ENCODE peak calls at places on chromosomes 6 and 20, in eight cellular contexts. Y is BE2C; N is adrenal gland; B is prostate gland; C is fibroblast of the aortic adventitia; I is lower lobe of right lung; O is CD8-positive, alpha-beta T cell; J is foreskin fibroblast. D is an unnamed sample.

GRCh38 chr6:75283907-75284284 is 696 bp downstream of the TMEM30A start:
- DNase-seq in Y (no peak), N (no peak), I (no peak), B (no peak), C (no peak), J (no peak), O (peak), D (no peak)

GRCh38 chr6:149414822-149415221 is 14.8 kb downstream of the SUMO4 start:
- DNase-seq in J (no peak), B (no peak), O (no peak), C (no peak), Y (no peak), N (no peak), I (no peak), D (no peak)

GRCh38 chr6:146909376-146909775 is 294.8 kb upstream of the STXBP5 start:
- DNase-seq in I (no peak), C (no peak), J (no peak), O (no peak), Y (no peak), N (no peak), B (no peak), D (no peak)

GRCh38 chr6:169269180-169270076 is 15.8 kb upstream of the THBS2 start:
- DNase-seq in C (peak), B (no peak), Y (no peak), I (no peak), O (no peak), N (no peak), J (no peak), D (peak)

GRCh38 chr6:13419422-13419821 is 68.0 kb downstream of the GFOD1 start:
- DNase-seq in C (no peak), I (no peak), B (no peak), N (no peak), J (no peak), Y (no peak), O (no peak), D (no peak)

GRCh38 chr6:47308674-47309325 is 905 bp downstream of the TNFRSF21 start:
- DNase-seq in Y (peak), O (no peak), B (peak), I (peak), J (peak), N (no peak), C (peak), D (peak)

GRCh38 chr6:79404261-79404660 is 133.0 kb downstream of the LCA5 start:
- DNase-seq in N (no peak), Y (no peak), C (no peak), B (no peak), I (no peak), J (no peak), O (no peak), D (no peak)

GRCh38 chr20:3430376-3431069 is 23.1 kb upstream of the DNAAF9 start:
- DNase-seq in I (no peak), Y (no peak), C (no peak), J (no peak), B (no peak), N (peak), O (no peak), D (no peak)

GRCh38 chr6:139402935-139403386 is 28.5 kb upstream of the CITED2 start:
- DNase-seq in J (peak), I (no peak), C (peak), N (no peak), Y (no peak), O (no peak), B (no peak), D (peak)

GRCh38 chr6:167825759-167826229 is 917 bp upstream of the AFDN start:
- DNase-seq in N (peak), J (peak), B (peak), Y (peak), I (peak), O (peak), C (no peak), D (no peak)

GRCh38 chr6:31651602-31652191 is 764 bp downstream of the BAG6 start:
- DNase-seq in B (peak), Y (no peak), C (peak), N (peak), O (no peak), I (no peak), J (peak), D (peak)

GRCh38 chr6:166381733-166382499 is 824 bp downstream of the MPC1 start:
- DNase-seq in O (peak), I (peak), C (peak), Y (peak), J (peak), N (peak), B (peak), D (peak)
- TF ChIP-seq CTCF in O (peak), I (peak), C (peak), Y (peak), J (peak), N (peak), B (peak), D (peak)

GRCh38 chr6:132712366-132712765 is 1.5 kb downstream of the VNN1 start:
- DNase-seq in N (peak), Y (no peak), O (no peak), B (no peak), J (peak), C (no peak), I (no peak), D (peak)
- H3K4me3 ChIP-seq in N (no peak), Y (no peak), O (no peak), B (no peak), J (no peak), C (no peak), I (no peak), D (no peak)

DNA sequence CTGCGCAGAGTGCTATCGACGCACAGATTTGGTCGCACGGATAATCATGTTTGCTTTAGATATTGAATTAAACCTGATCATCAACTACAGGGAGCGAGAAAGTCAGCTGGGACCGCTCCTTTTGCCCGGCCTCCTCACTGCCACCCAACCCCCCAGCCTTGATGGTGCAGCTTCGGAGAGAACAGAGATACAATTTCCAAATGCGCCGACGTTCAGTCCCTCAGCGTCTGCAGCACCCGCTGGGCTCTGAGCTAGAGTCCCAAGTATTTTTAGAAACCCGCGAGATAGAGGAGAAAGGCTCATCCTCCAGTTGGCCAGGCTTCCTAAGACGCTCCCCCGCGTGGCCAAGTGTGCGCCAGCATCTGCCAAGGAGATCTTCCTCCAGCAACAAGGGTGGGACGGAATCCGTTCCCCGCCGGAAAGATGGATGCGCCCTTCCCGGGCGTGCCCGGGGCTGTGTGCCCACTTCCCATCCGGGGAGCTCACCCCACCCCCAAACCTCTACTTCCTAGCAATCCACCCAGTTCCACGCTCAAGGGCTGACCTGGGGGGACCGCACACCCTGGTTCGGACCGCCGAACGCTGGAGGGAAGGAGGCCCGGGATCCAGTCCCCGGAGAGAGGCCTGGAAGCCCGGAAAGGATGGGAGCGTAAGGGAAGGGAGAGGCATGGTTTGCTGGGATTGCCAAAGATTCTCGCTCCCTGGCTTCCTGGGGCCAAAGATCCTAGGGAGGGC is 4.1 kb downstream of the NKX2-2 start:
- DNase-seq in O (peak), I (peak), Y (no peak), C (peak), J (peak), B (no peak), N (no peak), D (peak)
- TF ChIP-seq CTCF in O (no peak), I (no peak), Y (no peak), C (peak), J (peak), B (no peak), N (no peak), D (peak)

GRCh38 chr6:19804362-19805145 is 32.6 kb upstream of the ID4 start:
- DNase-seq in J (peak), O (peak), Y (peak), C (peak), I (peak), N (peak), B (peak), D (peak)
- H3K4me3 ChIP-seq in J (peak), O (peak), Y (peak), C (peak), I (peak), N (no peak), B (peak), D (peak)